ENCODE peak calls at places on chromosomes 6 and 20, in five cellular contexts. One of them, this sample, is unnamed.

GRCh38 chr6:48889429-48889828 is 573.6 kb downstream of the MMUT start:
- DNase-seq in PC-9: no peak
- DNase-seq in endothelial cell: no peak
- DNase-seq in Daoy: no peak
- DNase-seq in neural progenitor cell: no peak
- DNase-seq in this sample: no peak

GRCh38 chr20:20364016-20364746 is 3.7 kb upstream of the INSM1 start:
- DNase-seq in PC-9: no peak
- DNase-seq in endothelial cell: peak
- DNase-seq in Daoy: no peak
- DNase-seq in neural progenitor cell: peak
- DNase-seq in this sample: peak

GRCh38 chr6:71125216-71125615 is 163.4 kb upstream of the OGFRL1 start:
- DNase-seq in PC-9: no peak
- DNase-seq in endothelial cell: no peak
- DNase-seq in Daoy: no peak
- DNase-seq in neural progenitor cell: no peak
- DNase-seq in this sample: no peak

GRCh38 chr20:46657618-46658017 is 6.4 kb upstream of the SLC13A3 start:
- DNase-seq in PC-9: no peak
- DNase-seq in endothelial cell: no peak
- DNase-seq in Daoy: no peak
- DNase-seq in neural progenitor cell: no peak
- DNase-seq in this sample: no peak

GRCh38 chr6:72657798-72658197 is 35.9 kb downstream of the KCNQ5 start:
- DNase-seq in PC-9: no peak
- DNase-seq in endothelial cell: no peak
- DNase-seq in Daoy: no peak
- DNase-seq in neural progenitor cell: no peak
- DNase-seq in this sample: no peak

GRCh38 chr6:20400476-20401402 is 940 bp upstream of the E2F3 start:
- DNase-seq in PC-9: no peak
- DNase-seq in endothelial cell: peak
- DNase-seq in Daoy: peak
- DNase-seq in neural progenitor cell: peak
- DNase-seq in this sample: peak

GRCh38 chr20:14337400-14338171 is at the start of gene FLRT3:
- DNase-seq in PC-9: peak
- DNase-seq in endothelial cell: peak
- DNase-seq in Daoy: peak
- DNase-seq in neural progenitor cell: peak
- DNase-seq in this sample: no peak

GRCh38 chr6:170286246-170286933 is 4.5 kb downstream of the DLL1 start:
- DNase-seq in PC-9: no peak
- DNase-seq in endothelial cell: no peak
- DNase-seq in Daoy: no peak
- DNase-seq in neural progenitor cell: peak
- DNase-seq in this sample: peak

GRCh38 chr20:25462166-25462565 is 54.7 kb downstream of the GINS1 start:
- DNase-seq in PC-9: no peak
- DNase-seq in endothelial cell: no peak
- DNase-seq in Daoy: no peak
- DNase-seq in neural progenitor cell: no peak
- DNase-seq in this sample: peak

GRCh38 chr6:132973556-132973993 is 159.2 kb downstream of the RPS12 start:
- DNase-seq in PC-9: no peak
- DNase-seq in endothelial cell: no peak
- DNase-seq in Daoy: no peak
- DNase-seq in neural progenitor cell: peak
- DNase-seq in this sample: no peak

GRCh38 chr20:2089447-2089846 is 12.2 kb upstream of the STK35 start:
- DNase-seq in PC-9: no peak
- DNase-seq in endothelial cell: no peak
- DNase-seq in Daoy: no peak
- DNase-seq in neural progenitor cell: no peak
- DNase-seq in this sample: no peak

GRCh38 chr20:64038579-64039292 is 2.8 kb downstream of the C20orf204 start:
- DNase-seq in PC-9: peak
- DNase-seq in endothelial cell: peak
- DNase-seq in Daoy: peak
- DNase-seq in neural progenitor cell: peak
- DNase-seq in this sample: peak

GRCh38 chr20:23513164-23513563 is 22.2 kb downstream of the CST8 start:
- DNase-seq in PC-9: no peak
- DNase-seq in endothelial cell: no peak
- DNase-seq in Daoy: no peak
- DNase-seq in neural progenitor cell: no peak
- DNase-seq in this sample: no peak

GRCh38 chr20:35572838-35573237 is 31.0 kb downstream of the ERGIC3 start:
- DNase-seq in PC-9: no peak
- DNase-seq in endothelial cell: no peak
- DNase-seq in Daoy: no peak
- DNase-seq in neural progenitor cell: no peak
- DNase-seq in this sample: no peak

GRCh38 chr6:41073203-41073967 is 611 bp downstream of the NFYA start:
- DNase-seq in PC-9: peak
- DNase-seq in endothelial cell: peak
- DNase-seq in Daoy: peak
- DNase-seq in neural progenitor cell: peak
- DNase-seq in this sample: peak

GRCh38 chr6:54624779-54625178 is 221.8 kb upstream of the FAM83B start:
- DNase-seq in PC-9: no peak
- DNase-seq in endothelial cell: no peak
- DNase-seq in Daoy: no peak
- DNase-seq in neural progenitor cell: no peak
- DNase-seq in this sample: no peak

GRCh38 chr6:166633732-166634535 is 6.9 kb upstream of the RPS6KA2 start:
- DNase-seq in PC-9: no peak
- DNase-seq in endothelial cell: no peak
- DNase-seq in Daoy: no peak
- DNase-seq in neural progenitor cell: no peak
- DNase-seq in this sample: no peak

GRCh38 chr20:36384022-36384619 is 78.0 kb downstream of the DLGAP4 start:
- DNase-seq in PC-9: peak
- DNase-seq in endothelial cell: peak
- DNase-seq in Daoy: peak
- DNase-seq in neural progenitor cell: peak
- DNase-seq in this sample: no peak

GRCh38 chr6:154596701-154597100 is 86.2 kb upstream of the CNKSR3 start:
- DNase-seq in PC-9: no peak
- DNase-seq in endothelial cell: no peak
- DNase-seq in Daoy: no peak
- DNase-seq in neural progenitor cell: no peak
- DNase-seq in this sample: no peak

GRCh38 chr6:22551280-22551679 is 18.1 kb upstream of the HDGFL1 start:
- DNase-seq in PC-9: no peak
- DNase-seq in endothelial cell: no peak
- DNase-seq in Daoy: no peak
- DNase-seq in neural progenitor cell: no peak
- DNase-seq in this sample: no peak

GRCh38 chr6:112502348-112503130 is 155.4 kb downstream of the RFPL4B start:
- DNase-seq in PC-9: no peak
- DNase-seq in endothelial cell: no peak
- DNase-seq in Daoy: no peak
- DNase-seq in neural progenitor cell: peak
- DNase-seq in this sample: no peak

GRCh38 chr6:22322103-22322882 is 25.5 kb upstream of the PRL start:
- DNase-seq in PC-9: no peak
- DNase-seq in endothelial cell: no peak
- DNase-seq in Daoy: no peak
- DNase-seq in neural progenitor cell: no peak
- DNase-seq in this sample: no peak

GRCh38 chr20:35398660-35399144 is 13.1 kb downstream of the UQCC1 start:
- DNase-seq in PC-9: no peak
- DNase-seq in endothelial cell: no peak
- DNase-seq in Daoy: no peak
- DNase-seq in neural progenitor cell: peak
- DNase-seq in this sample: no peak

GRCh38 chr6:158405933-158406332 is 93.7 kb downstream of the TULP4 start:
- DNase-seq in PC-9: no peak
- DNase-seq in endothelial cell: no peak
- DNase-seq in Daoy: no peak
- DNase-seq in neural progenitor cell: no peak
- DNase-seq in this sample: no peak

GRCh38 chr6:168937061-168937460 is 316.6 kb downstream of the THBS2 start:
- DNase-seq in PC-9: no peak
- DNase-seq in endothelial cell: no peak
- DNase-seq in Daoy: peak
- DNase-seq in neural progenitor cell: no peak
- DNase-seq in this sample: no peak

GRCh38 chr6:137044366-137045220 is at the start of gene IL20RA:
- DNase-seq in PC-9: peak
- DNase-seq in endothelial cell: peak
- DNase-seq in Daoy: peak
- DNase-seq in neural progenitor cell: peak
- DNase-seq in this sample: peak

GRCh38 chr6:39608652-39609345 is 116.4 kb downstream of the KIF6 start:
- DNase-seq in PC-9: no peak
- DNase-seq in endothelial cell: no peak
- DNase-seq in Daoy: no peak
- DNase-seq in neural progenitor cell: no peak
- DNase-seq in this sample: no peak